ENCODE peak calls at places on chromosomes 2 and 18, in six cellular contexts. One of them, this sample, is unnamed.

GRCh38 chr2:100214265-100214961 is 72.0 kb upstream of the AFF3 start:
- DNase-seq in ELF-1: no peak
- DNase-seq in brain microvascular endothelial cell: no peak
- DNase-seq in ACHN: no peak
- DNase-seq in stimulated activated CD8-positive, alpha-beta memory T cell treated with anti-CD3 and anti-CD28 coated beads, Interleukin-4, amount 100 ng/mL, for 48 hours: no peak
- DNase-seq in LoVo: no peak
- DNase-seq in this sample: no peak

GRCh38 chr2:241070361-241070760 is 31.7 kb downstream of the MTERF4 start:
- DNase-seq in brain microvascular endothelial cell: no peak
- DNase-seq in ACHN: no peak
- DNase-seq in ELF-1: no peak
- DNase-seq in stimulated activated CD8-positive, alpha-beta memory T cell treated with anti-CD3 and anti-CD28 coated beads, Interleukin-4, amount 100 ng/mL, for 48 hours: peak
- DNase-seq in LoVo: no peak
- DNase-seq in this sample: no peak

GRCh38 chr2:15331787-15332186 is 229.3 kb downstream of the NBAS start:
- DNase-seq in ELF-1: peak
- DNase-seq in ACHN: no peak
- DNase-seq in brain microvascular endothelial cell: no peak
- DNase-seq in stimulated activated CD8-positive, alpha-beta memory T cell treated with anti-CD3 and anti-CD28 coated beads, Interleukin-4, amount 100 ng/mL, for 48 hours: no peak
- DNase-seq in LoVo: no peak
- DNase-seq in this sample: no peak

GRCh38 chr2:191846787-191847620 is at the start of gene CAVIN2:
- DNase-seq in LoVo: no peak
- DNase-seq in stimulated activated CD8-positive, alpha-beta memory T cell treated with anti-CD3 and anti-CD28 coated beads, Interleukin-4, amount 100 ng/mL, for 48 hours: no peak
- DNase-seq in ELF-1: peak
- DNase-seq in brain microvascular endothelial cell: peak
- DNase-seq in ACHN: peak
- DNase-seq in this sample: peak

GRCh38 chr2:65040414-65041261 is 15.6 kb upstream of the CEP68 start:
- DNase-seq in brain microvascular endothelial cell: peak
- DNase-seq in LoVo: peak
- DNase-seq in stimulated activated CD8-positive, alpha-beta memory T cell treated with anti-CD3 and anti-CD28 coated beads, Interleukin-4, amount 100 ng/mL, for 48 hours: peak
- DNase-seq in ELF-1: peak
- DNase-seq in ACHN: peak
- DNase-seq in this sample: peak

GRCh38 chr2:197675711-197676188 is 363 bp upstream of the RFTN2 start:
- DNase-seq in LoVo: no peak
- DNase-seq in brain microvascular endothelial cell: peak
- DNase-seq in ELF-1: peak
- DNase-seq in ACHN: no peak
- DNase-seq in stimulated activated CD8-positive, alpha-beta memory T cell treated with anti-CD3 and anti-CD28 coated beads, Interleukin-4, amount 100 ng/mL, for 48 hours: no peak
- DNase-seq in this sample: peak

GRCh38 chr18:49094979-49095632 is 144.3 kb upstream of the SMAD7 start:
- DNase-seq in LoVo: no peak
- DNase-seq in ELF-1: no peak
- DNase-seq in stimulated activated CD8-positive, alpha-beta memory T cell treated with anti-CD3 and anti-CD28 coated beads, Interleukin-4, amount 100 ng/mL, for 48 hours: no peak
- DNase-seq in ACHN: no peak
- DNase-seq in brain microvascular endothelial cell: peak
- DNase-seq in this sample: no peak

GRCh38 chr2:84631985-84632384 is 115.7 kb downstream of the DNAH6 start:
- DNase-seq in brain microvascular endothelial cell: no peak
- DNase-seq in stimulated activated CD8-positive, alpha-beta memory T cell treated with anti-CD3 and anti-CD28 coated beads, Interleukin-4, amount 100 ng/mL, for 48 hours: no peak
- DNase-seq in ACHN: no peak
- DNase-seq in ELF-1: peak
- DNase-seq in LoVo: no peak
- DNase-seq in this sample: no peak

GRCh38 chr2:239279508-239280295 is 121.1 kb downstream of the HDAC4 start:
- DNase-seq in stimulated activated CD8-positive, alpha-beta memory T cell treated with anti-CD3 and anti-CD28 coated beads, Interleukin-4, amount 100 ng/mL, for 48 hours: no peak
- DNase-seq in ELF-1: no peak
- DNase-seq in ACHN: no peak
- DNase-seq in LoVo: no peak
- DNase-seq in brain microvascular endothelial cell: no peak
- DNase-seq in this sample: no peak

GRCh38 chr2:96918092-96918753 is 48.3 kb upstream of the SEMA4C start:
- DNase-seq in brain microvascular endothelial cell: no peak
- DNase-seq in ELF-1: no peak
- DNase-seq in stimulated activated CD8-positive, alpha-beta memory T cell treated with anti-CD3 and anti-CD28 coated beads, Interleukin-4, amount 100 ng/mL, for 48 hours: no peak
- DNase-seq in ACHN: no peak
- DNase-seq in LoVo: no peak
- DNase-seq in this sample: no peak

GRCh38 chr2:60818272-60818671 is 62.2 kb downstream of the PAPOLG start:
- DNase-seq in stimulated activated CD8-positive, alpha-beta memory T cell treated with anti-CD3 and anti-CD28 coated beads, Interleukin-4, amount 100 ng/mL, for 48 hours: peak
- DNase-seq in brain microvascular endothelial cell: no peak
- DNase-seq in LoVo: no peak
- DNase-seq in ACHN: peak
- DNase-seq in ELF-1: no peak
- DNase-seq in this sample: no peak

GRCh38 chr18:25737710-25738251 is 352.6 kb downstream of the SS18 start:
- DNase-seq in ACHN: peak
- DNase-seq in LoVo: no peak
- DNase-seq in brain microvascular endothelial cell: peak
- DNase-seq in ELF-1: no peak
- DNase-seq in stimulated activated CD8-positive, alpha-beta memory T cell treated with anti-CD3 and anti-CD28 coated beads, Interleukin-4, amount 100 ng/mL, for 48 hours: no peak
- DNase-seq in this sample: no peak

GRCh38 chr2:68931799-68932198 is 20.9 kb downstream of the GKN2 start:
- DNase-seq in ELF-1: no peak
- DNase-seq in stimulated activated CD8-positive, alpha-beta memory T cell treated with anti-CD3 and anti-CD28 coated beads, Interleukin-4, amount 100 ng/mL, for 48 hours: no peak
- DNase-seq in LoVo: no peak
- DNase-seq in brain microvascular endothelial cell: no peak
- DNase-seq in ACHN: no peak
- DNase-seq in this sample: no peak

GRCh38 chr2:102033028-102033749 is 41.4 kb downstream of the IL1R2 start:
- DNase-seq in ACHN: peak
- DNase-seq in LoVo: peak
- DNase-seq in ELF-1: peak
- DNase-seq in brain microvascular endothelial cell: peak
- DNase-seq in stimulated activated CD8-positive, alpha-beta memory T cell treated with anti-CD3 and anti-CD28 coated beads, Interleukin-4, amount 100 ng/mL, for 48 hours: peak
- DNase-seq in this sample: peak

GRCh38 chr2:71672011-71672639 is 218.8 kb downstream of the DYSF start:
- DNase-seq in brain microvascular endothelial cell: no peak
- DNase-seq in ACHN: no peak
- DNase-seq in LoVo: no peak
- DNase-seq in ELF-1: peak
- DNase-seq in stimulated activated CD8-positive, alpha-beta memory T cell treated with anti-CD3 and anti-CD28 coated beads, Interleukin-4, amount 100 ng/mL, for 48 hours: no peak
- DNase-seq in this sample: peak

GRCh38 chr2:101823347-101823791 is 125.9 kb downstream of the MAP4K4 start:
- DNase-seq in ACHN: peak
- DNase-seq in ELF-1: peak
- DNase-seq in stimulated activated CD8-positive, alpha-beta memory T cell treated with anti-CD3 and anti-CD28 coated beads, Interleukin-4, amount 100 ng/mL, for 48 hours: peak
- DNase-seq in LoVo: peak
- DNase-seq in brain microvascular endothelial cell: peak
- DNase-seq in this sample: peak

GRCh38 chr2:39870871-39871270 is 91.8 kb upstream of the THUMPD2 start:
- DNase-seq in stimulated activated CD8-positive, alpha-beta memory T cell treated with anti-CD3 and anti-CD28 coated beads, Interleukin-4, amount 100 ng/mL, for 48 hours: no peak
- DNase-seq in brain microvascular endothelial cell: no peak
- DNase-seq in ELF-1: no peak
- DNase-seq in LoVo: no peak
- DNase-seq in ACHN: no peak
- DNase-seq in this sample: no peak

GRCh38 chr18:4870177-4870773 is 326.8 kb downstream of the AKAIN1 start:
- DNase-seq in ELF-1: no peak
- DNase-seq in ACHN: no peak
- DNase-seq in LoVo: peak
- DNase-seq in brain microvascular endothelial cell: no peak
- DNase-seq in stimulated activated CD8-positive, alpha-beta memory T cell treated with anti-CD3 and anti-CD28 coated beads, Interleukin-4, amount 100 ng/mL, for 48 hours: no peak
- DNase-seq in this sample: no peak

GRCh38 chr2:158142568-158143332 is 41.1 kb downstream of the UPP2 start:
- DNase-seq in ELF-1: no peak
- DNase-seq in brain microvascular endothelial cell: peak
- DNase-seq in stimulated activated CD8-positive, alpha-beta memory T cell treated with anti-CD3 and anti-CD28 coated beads, Interleukin-4, amount 100 ng/mL, for 48 hours: no peak
- DNase-seq in LoVo: no peak
- DNase-seq in ACHN: no peak
- DNase-seq in this sample: no peak

GRCh38 chr18:11119550-11119949 is 29.8 kb downstream of the PIEZO2 start:
- DNase-seq in brain microvascular endothelial cell: no peak
- DNase-seq in stimulated activated CD8-positive, alpha-beta memory T cell treated with anti-CD3 and anti-CD28 coated beads, Interleukin-4, amount 100 ng/mL, for 48 hours: no peak
- DNase-seq in ACHN: no peak
- DNase-seq in LoVo: no peak
- DNase-seq in ELF-1: no peak
- DNase-seq in this sample: no peak

GRCh38 chr2:240391111-240392051 is 44.1 kb upstream of the GPC1 start:
- DNase-seq in LoVo: no peak
- DNase-seq in stimulated activated CD8-positive, alpha-beta memory T cell treated with anti-CD3 and anti-CD28 coated beads, Interleukin-4, amount 100 ng/mL, for 48 hours: no peak
- DNase-seq in ACHN: no peak
- DNase-seq in ELF-1: no peak
- DNase-seq in brain microvascular endothelial cell: no peak
- DNase-seq in this sample: no peak

GRCh38 chr2:72562451-72563153 is 263.2 kb downstream of the EXOC6B start:
- DNase-seq in ELF-1: no peak
- DNase-seq in stimulated activated CD8-positive, alpha-beta memory T cell treated with anti-CD3 and anti-CD28 coated beads, Interleukin-4, amount 100 ng/mL, for 48 hours: no peak
- DNase-seq in LoVo: no peak
- DNase-seq in ACHN: peak
- DNase-seq in brain microvascular endothelial cell: no peak
- DNase-seq in this sample: no peak

GRCh38 chr2:60555066-60555793 is 1.8 kb upstream of the BCL11A start:
- DNase-seq in brain microvascular endothelial cell: no peak
- DNase-seq in ACHN: peak
- DNase-seq in LoVo: peak
- DNase-seq in ELF-1: peak
- DNase-seq in stimulated activated CD8-positive, alpha-beta memory T cell treated with anti-CD3 and anti-CD28 coated beads, Interleukin-4, amount 100 ng/mL, for 48 hours: peak
- DNase-seq in this sample: peak

GRCh38 chr2:195697681-195698220 is 40.7 kb downstream of the SLC39A10 start:
- DNase-seq in LoVo: no peak
- DNase-seq in brain microvascular endothelial cell: no peak
- DNase-seq in stimulated activated CD8-positive, alpha-beta memory T cell treated with anti-CD3 and anti-CD28 coated beads, Interleukin-4, amount 100 ng/mL, for 48 hours: no peak
- DNase-seq in ACHN: no peak
- DNase-seq in ELF-1: no peak
- DNase-seq in this sample: no peak

GRCh38 chr2:88170472-88170892 is 336 bp downstream of the THNSL2 start:
- DNase-seq in stimulated activated CD8-positive, alpha-beta memory T cell treated with anti-CD3 and anti-CD28 coated beads, Interleukin-4, amount 100 ng/mL, for 48 hours: no peak
- DNase-seq in ACHN: peak
- DNase-seq in LoVo: no peak
- DNase-seq in brain microvascular endothelial cell: peak
- DNase-seq in ELF-1: peak
- DNase-seq in this sample: peak

GRCh38 chr2:41483221-41483620 is 564.6 kb upstream of the PKDCC start:
- DNase-seq in LoVo: no peak
- DNase-seq in ACHN: no peak
- DNase-seq in stimulated activated CD8-positive, alpha-beta memory T cell treated with anti-CD3 and anti-CD28 coated beads, Interleukin-4, amount 100 ng/mL, for 48 hours: no peak
- DNase-seq in brain microvascular endothelial cell: no peak
- DNase-seq in ELF-1: no peak
- DNase-seq in this sample: no peak

GRCh38 chr2:120552800-120553471 is 182.7 kb upstream of the GLI2 start:
- DNase-seq in LoVo: peak
- DNase-seq in brain microvascular endothelial cell: peak
- DNase-seq in ACHN: peak
- DNase-seq in stimulated activated CD8-positive, alpha-beta memory T cell treated with anti-CD3 and anti-CD28 coated beads, Interleukin-4, amount 100 ng/mL, for 48 hours: peak
- DNase-seq in ELF-1: peak
- DNase-seq in this sample: peak

GRCh38 chr2:14901740-14902139 is 269.2 kb downstream of the LRATD1 start:
- DNase-seq in ELF-1: no peak
- DNase-seq in stimulated activated CD8-positive, alpha-beta memory T cell treated with anti-CD3 and anti-CD28 coated beads, Interleukin-4, amount 100 ng/mL, for 48 hours: no peak
- DNase-seq in LoVo: no peak
- DNase-seq in ACHN: no peak
- DNase-seq in brain microvascular endothelial cell: no peak
- DNase-seq in this sample: no peak

GRCh38 chr2:48305569-48305968 is 224.4 kb upstream of the STON1 start:
- DNase-seq in ELF-1: no peak
- DNase-seq in LoVo: no peak
- DNase-seq in ACHN: no peak
- DNase-seq in stimulated activated CD8-positive, alpha-beta memory T cell treated with anti-CD3 and anti-CD28 coated beads, Interleukin-4, amount 100 ng/mL, for 48 hours: no peak
- DNase-seq in brain microvascular endothelial cell: no peak
- DNase-seq in this sample: no peak

GRCh38 chr2:179274749-179275148 is 10.1 kb upstream of the SESTD1 start:
- DNase-seq in ELF-1: no peak
- DNase-seq in stimulated activated CD8-positive, alpha-beta memory T cell treated with anti-CD3 and anti-CD28 coated beads, Interleukin-4, amount 100 ng/mL, for 48 hours: no peak
- DNase-seq in brain microvascular endothelial cell: no peak
- DNase-seq in LoVo: no peak
- DNase-seq in ACHN: no peak
- DNase-seq in this sample: no peak

GRCh38 chr2:164103271-164103670 is 367.5 kb upstream of the FIGN start:
- DNase-seq in stimulated activated CD8-positive, alpha-beta memory T cell treated with anti-CD3 and anti-CD28 coated beads, Interleukin-4, amount 100 ng/mL, for 48 hours: no peak
- DNase-seq in ACHN: no peak
- DNase-seq in ELF-1: peak
- DNase-seq in LoVo: no peak
- DNase-seq in brain microvascular endothelial cell: no peak
- DNase-seq in this sample: peak

GRCh38 chr2:119387381-119388129 is 20.8 kb downstream of the DBI start:
- DNase-seq in stimulated activated CD8-positive, alpha-beta memory T cell treated with anti-CD3 and anti-CD28 coated beads, Interleukin-4, amount 100 ng/mL, for 48 hours: peak
- DNase-seq in ACHN: peak
- DNase-seq in brain microvascular endothelial cell: peak
- DNase-seq in LoVo: no peak
- DNase-seq in ELF-1: no peak
- DNase-seq in this sample: no peak

GRCh38 chr18:73752546-73752945 is 395.1 kb downstream of the FBXO15 start:
- DNase-seq in brain microvascular endothelial cell: peak
- DNase-seq in stimulated activated CD8-positive, alpha-beta memory T cell treated with anti-CD3 and anti-CD28 coated beads, Interleukin-4, amount 100 ng/mL, for 48 hours: no peak
- DNase-seq in ACHN: no peak
- DNase-seq in LoVo: no peak
- DNase-seq in ELF-1: no peak
- DNase-seq in this sample: no peak

GRCh38 chr2:108909275-108909823 is 79.7 kb downstream of the EDAR start:
- DNase-seq in stimulated activated CD8-positive, alpha-beta memory T cell treated with anti-CD3 and anti-CD28 coated beads, Interleukin-4, amount 100 ng/mL, for 48 hours: no peak
- DNase-seq in brain microvascular endothelial cell: no peak
- DNase-seq in ACHN: no peak
- DNase-seq in LoVo: no peak
- DNase-seq in ELF-1: no peak
- DNase-seq in this sample: peak

GRCh38 chr2:12010779-12011178 is 264.3 kb downstream of the LPIN1 start:
- DNase-seq in ELF-1: no peak
- DNase-seq in brain microvascular endothelial cell: no peak
- DNase-seq in LoVo: no peak
- DNase-seq in ACHN: peak
- DNase-seq in stimulated activated CD8-positive, alpha-beta memory T cell treated with anti-CD3 and anti-CD28 coated beads, Interleukin-4, amount 100 ng/mL, for 48 hours: no peak
- DNase-seq in this sample: no peak

This sample was measured in iPS-NIHi11.